ENCODE peak calls at places on chromosome 6, in ten cellular contexts. O is endothelial cell; U is smooth muscle cell of the brain vasculature; E is RWPE1; X is kidney glomerular epithelial cell; C is naive thymus-derived CD8-positive, alpha-beta T cell; R is HL-60; Q is GM03348; D is EH; M is fibroblast of pulmonary artery. N is an unnamed sample.
A peak's percentile ranks its signal among the peaks of the same experiment; 100 is the strongest.

GRCh38 chr6:105495515-105495914 is 92.6 kb upstream of the PREP start:
- DNase-seq in R (no peak), Q (no peak), E (no peak), C (no peak), M (no peak), D (no peak), X (no peak), O (no peak), U (no peak), N (no peak)

GRCh38 chr6:166419268-166419667 is 36.5 kb upstream of the MPC1 start:
- DNase-seq in O (no peak), E (peak; percentile 54), R (peak; percentile 49), M (no peak), D (peak; percentile 13), C (no peak), X (no peak), Q (no peak), U (no peak), N (no peak)

GRCh38 chr6:143176090-143177021 is 115.7 kb downstream of the AIG1 start:
- DNase-seq in O (no peak), C (no peak), M (peak; percentile 78), U (peak; percentile 95), D (peak; percentile 99), Q (no peak), X (no peak), E (peak; percentile 39), R (no peak), N (no peak)

GRCh38 chr6:144847906-144848305 is 562.8 kb downstream of the UTRN start:
- DNase-seq in X (no peak), R (no peak), C (no peak), U (no peak), M (peak; percentile 4), O (no peak), E (no peak), Q (no peak), D (no peak), N (no peak)

GRCh38 chr6:6843057-6843627 is 254.6 kb downstream of the LY86 start:
- DNase-seq in M (peak; percentile 59), R (no peak), O (no peak), E (peak; percentile 75), C (no peak), X (peak; percentile 14), U (no peak), Q (no peak), D (peak; percentile 74), N (no peak)

GRCh38 chr6:160030103-160030502 is 61.2 kb downstream of the IGF2R start:
- DNase-seq in R (no peak), E (peak; percentile 95), U (peak; percentile 87), O (no peak), M (peak; percentile 96), Q (peak; percentile 92), X (peak; percentile 93), D (peak; percentile 97), C (no peak), N (no peak)

GRCh38 chr6:63640062-63640461 is 4.5 kb downstream of the PHF3 start:
- DNase-seq in M (peak; percentile 43), E (peak; percentile 12), R (no peak), U (no peak), D (peak; percentile 75), O (no peak), Q (peak; percentile 46), C (no peak), X (peak; percentile 79), N (no peak)

GRCh38 chr6:71404145-71404966 is 115.7 kb downstream of the OGFRL1 start:
- DNase-seq in O (no peak), C (no peak), Q (peak; percentile 54), R (no peak), U (no peak), E (peak; percentile 42), X (peak; percentile 97), D (peak; percentile 89), M (peak; percentile 92), N (no peak)

GRCh38 chr6:36382976-36383375 is 4.5 kb downstream of the ETV7 start:
- DNase-seq in Q (no peak), U (no peak), C (no peak), M (no peak), D (no peak), E (no peak), X (no peak), R (no peak), O (no peak), N (no peak)

GRCh38 chr6:136307351-136307750 is 17.7 kb upstream of the BCLAF1 start:
- DNase-seq in D (no peak), E (no peak), X (no peak), R (no peak), U (no peak), M (no peak), Q (no peak), O (no peak), C (no peak), N (no peak)

GRCh38 chr6:4870821-4871494 is 94.8 kb downstream of the CDYL start:
- DNase-seq in C (no peak), X (no peak), M (peak; percentile 19), D (peak; percentile 34), E (no peak), Q (no peak), R (no peak), U (no peak), O (no peak), N (no peak)

GRCh38 chr6:121608270-121608669 is 172.8 kb downstream of the GJA1 start:
- DNase-seq in D (peak; percentile 6), R (no peak), C (no peak), U (no peak), X (no peak), Q (no peak), O (no peak), M (no peak), E (no peak), N (no peak)

GRCh38 chr6:33843696-33844121 is 39.9 kb upstream of the MLN start:
- DNase-seq in E (no peak), X (no peak), M (no peak), D (no peak), U (no peak), Q (no peak), O (no peak), R (no peak), C (no peak), N (no peak)

GRCh38 chr6:130670142-130670541 is 157.1 kb upstream of the SMLR1 start:
- DNase-seq in R (no peak), M (no peak), O (no peak), C (no peak), Q (no peak), E (no peak), U (no peak), D (no peak), X (no peak), N (no peak)

GRCh38 chr6:148538251-148539190 is 195.9 kb downstream of the SASH1 start:
- DNase-seq in Q (peak; percentile 68), O (no peak), R (no peak), D (peak; percentile 89), C (no peak), E (no peak), U (no peak), M (peak; percentile 42), X (peak; percentile 7), N (no peak)

GRCh38 chr6:93123585-93123984 is 295.8 kb downstream of the EPHA7 start:
- DNase-seq in X (no peak), U (no peak), R (no peak), M (no peak), C (no peak), Q (no peak), D (no peak), E (no peak), O (no peak), N (no peak)

GRCh38 chr6:13763740-13764381 is 50.5 kb downstream of the MCUR1 start:
- DNase-seq in U (no peak), R (no peak), M (no peak), X (no peak), D (no peak), E (no peak), O (no peak), C (no peak), Q (no peak), N (no peak)

GRCh38 chr6:89430563-89430962 is 2.4 kb upstream of the ANKRD6 start:
- DNase-seq in D (no peak), O (no peak), M (no peak), U (no peak), C (no peak), R (no peak), Q (no peak), E (no peak), X (no peak), N (no peak)

GRCh38 chr6:57064809-57065208 is 18.3 kb downstream of the KIAA1586 start:
- DNase-seq in O (no peak), Q (peak; percentile 55), X (no peak), E (no peak), C (no peak), D (peak; percentile 55), M (peak; percentile 15), U (no peak), R (no peak), N (no peak)

GRCh38 chr6:134589512-134589911 is 271.6 kb upstream of the SGK1 start:
- DNase-seq in R (no peak), Q (peak; percentile 86), U (peak; percentile 85), D (peak; percentile 100), O (no peak), X (peak; percentile 82), C (no peak), M (peak; percentile 99), E (peak; percentile 92), N (no peak)

GRCh38 chr6:43922423-43923375 is 152.7 kb downstream of the VEGFA start:
- DNase-seq in X (no peak), C (no peak), R (no peak), M (no peak), E (no peak), U (no peak), Q (no peak), O (no peak), D (no peak), N (no peak)

GRCh38 chr6:5205877-5206840 is 54.6 kb downstream of the LYRM4 start:
- DNase-seq in O (no peak), X (peak; percentile 90), E (no peak), C (no peak), R (peak; percentile 80), M (peak; percentile 92), D (peak; percentile 87), U (peak; percentile 57), Q (peak; percentile 72), N (no peak)

GRCh38 chr6:32790306-32790705 is 26.5 kb downstream of the HLA-DOB start:
- DNase-seq in O (no peak), U (no peak), Q (no peak), X (no peak), C (no peak), M (no peak), R (no peak), D (peak; percentile 40), E (peak; percentile 62), N (no peak)

GRCh38 chr6:140462495-140463311 is 1088.3 kb upstream of the CITED2 start:
- DNase-seq in X (peak; percentile 81), O (no peak), D (peak; percentile 90), R (no peak), C (no peak), M (peak; percentile 87), Q (peak; percentile 47), U (peak; percentile 29), E (peak; percentile 83), N (no peak)

N was measured in B cell.